ENCODE peak calls at places on chromosome 14, in five cellular contexts. I is nucleus accumbens; E is occipital lobe; Z is stimulated activated CD8-positive, alpha-beta memory T cell treated with anti-CD3 and anti-CD28 coated beads, Interleukin-4, amount 100 ng/mL, for 1 hour; N is midbrain. Y is an unnamed sample.

GRCh38 chr14:102579696-102580551 is 12.5 kb upstream of the RCOR1 start:
- DNase-seq in I (no peak), E (no peak), Z (no peak), N (no peak), Y (no peak)

GRCh38 chr14:59919582-59920377 is at the start of gene LRRC9:
- DNase-seq in I (peak), E (peak), Z (no peak), N (peak), Y (peak)

GRCh38 chr14:103762547-103762946 is 46.9 kb downstream of the ZFYVE21 start:
- DNase-seq in I (no peak), E (no peak), Z (no peak), N (no peak), Y (no peak)

GRCh38 chr14:37399517-37399916 is 195.5 kb downstream of the FOXA1 start:
- DNase-seq in I (no peak), E (no peak), Z (no peak), N (no peak), Y (no peak)

GRCh38 chr14:76203086-76204001 is 51.6 kb downstream of the GPATCH2L start:
- DNase-seq in I (no peak), E (peak), Z (no peak), N (no peak), Y (no peak)

GRCh38 chr14:104093366-104094055 is 8.0 kb downstream of the ASPG start:
- DNase-seq in I (no peak), E (no peak), Z (no peak), N (no peak), Y (no peak)

GRCh38 chr14:95018845-95019244 is 138.5 kb downstream of the DICER1 start:
- DNase-seq in I (no peak), E (no peak), Z (no peak), N (no peak), Y (no peak)

GRCh38 chr14:98494582-98494981 is 777.4 kb downstream of the BCL11B start:
- DNase-seq in I (no peak), E (no peak), Z (no peak), N (no peak), Y (no peak)

GRCh38 chr14:31362746-31363145 is 57.6 kb downstream of the HEATR5A start:
- DNase-seq in I (no peak), E (no peak), Z (no peak), N (no peak), Y (no peak)

GRCh38 chr14:105066285-105067071 is 1.2 kb upstream of the GPR132 start:
- DNase-seq in I (no peak), E (no peak), Z (no peak), N (no peak), Y (no peak)

GRCh38 chr14:24852312-24853060 is 197.5 kb downstream of the STXBP6 start:
- DNase-seq in I (no peak), E (no peak), Z (no peak), N (no peak), Y (no peak)

GRCh38 chr14:66508846-66509621 is 1.1 kb downstream of the GPHN start:
- DNase-seq in I (peak), E (peak), Z (peak), N (peak), Y (peak)

GRCh38 chr14:103624860-103625259 is 4.2 kb upstream of the KLC1 start:
- DNase-seq in I (no peak), E (no peak), Z (no peak), N (no peak), Y (no peak)

GRCh38 chr14:73467377-73467776 is 9.0 kb upstream of the NUMB start:
- DNase-seq in I (no peak), E (no peak), Z (no peak), N (no peak), Y (no peak)

GRCh38 chr14:81051547-81051946 is 96.1 kb downstream of the TSHR start:
- DNase-seq in I (no peak), E (no peak), Z (no peak), N (no peak), Y (no peak)

GRCh38 chr14:32608880-32609279 is 279.8 kb downstream of the AKAP6 start:
- DNase-seq in I (no peak), E (no peak), Z (no peak), N (no peak), Y (no peak)

GRCh38 chr14:30240685-30241084 is 313.0 kb upstream of the PRKD1 start:
- DNase-seq in I (no peak), E (no peak), Z (no peak), N (no peak), Y (no peak)

GRCh38 chr14:95339301-95339865 is 19.7 kb upstream of the CLMN start:
- DNase-seq in I (no peak), E (no peak), Z (no peak), N (no peak), Y (no peak)

GRCh38 chr14:52315355-52315718 is 1.2 kb downstream of the PTGER2 start:
- DNase-seq in I (no peak), E (no peak), Z (no peak), N (no peak), Y (no peak)

GRCh38 chr14:100688598-100689499 is 37.8 kb upstream of the DLK1 start:
- DNase-seq in I (no peak), E (no peak), Z (no peak), N (no peak), Y (no peak)

GRCh38 chr14:63650336-63650952 is 8.8 kb upstream of the WDR89 start:
- DNase-seq in I (no peak), E (peak), Z (no peak), N (no peak), Y (no peak)

GRCh38 chr14:75141967-75142366 is 15.1 kb upstream of the NEK9 start:
- DNase-seq in I (no peak), E (no peak), Z (no peak), N (no peak), Y (no peak)

GRCh38 chr14:47917344-47917954 is 242.0 kb upstream of the MDGA2 start:
- DNase-seq in I (peak), E (no peak), Z (no peak), N (peak), Y (no peak)

GRCh38 chr14:100534528-100535286 is 52.5 kb downstream of the BEGAIN start:
- DNase-seq in I (no peak), E (no peak), Z (no peak), N (no peak), Y (no peak)

GRCh38 chr14:96754845-96755184 is 42.4 kb upstream of the VRK1 start:
- DNase-seq in I (no peak), E (no peak), Z (no peak), N (peak), Y (no peak)

GRCh38 chr14:52835122-52835903 is 43.9 kb upstream of the GNPNAT1 start:
- DNase-seq in I (peak), E (peak), Z (no peak), N (no peak), Y (no peak)

GRCh38 chr14:22753586-22753985 is 12.9 kb upstream of the OXA1L start:
- DNase-seq in I (no peak), E (no peak), Z (no peak), N (no peak), Y (no peak)

GRCh38 chr14:61565836-61566536 is 129.3 kb upstream of the HIF1A start:
- DNase-seq in I (no peak), E (no peak), Z (no peak), N (no peak), Y (no peak)